ENCODE peak calls at places on chromosomes 2 and 18, in four cellular contexts. V is A549, I is HepG2, P is GM12878. W is an unnamed sample.

GRCh38 chr2:237132799-237133198 is 47.1 kb downstream of the COPS8 start:
- DNase-seq in V (peak), I (peak), P (no peak), W (peak)

GRCh38 chr2:109348645-109349554 is 219.9 kb downstream of the SH3RF3 start:
- DNase-seq in V (no peak), I (no peak), P (no peak), W (no peak)

GRCh38 chr18:74534150-74534969 is at the start of gene CNDP1:
- DNase-seq in V (no peak), I (no peak), P (no peak), W (no peak)

GRCh38 chr2:208819190-208819589 is 412.6 kb downstream of the PTH2R start:
- DNase-seq in V (no peak), I (no peak), P (no peak), W (no peak)

GRCh38 chr2:212539145-212539880 is 711 bp upstream of the ERBB4 start:
- DNase-seq in V (no peak), I (no peak), P (no peak), W (no peak)

GRCh38 chr2:203418271-203418670 is 90.1 kb downstream of the ABI2 start:
- DNase-seq in V (no peak), I (no peak), P (no peak), W (no peak)

GRCh38 chr2:239979243-239980023 is 45.7 kb downstream of the NDUFA10 start:
- DNase-seq in V (no peak), I (no peak), P (no peak), W (no peak)

GRCh38 chr2:99858951-99859596 is 283.3 kb downstream of the AFF3 start:
- DNase-seq in V (no peak), I (no peak), P (no peak), W (no peak)

GRCh38 chr2:232276739-232277313 is 101.7 kb upstream of the ALPP start:
- DNase-seq in V (no peak), I (no peak), P (no peak), W (no peak)

GRCh38 chr2:101388232-101388631 is 929 bp upstream of the CREG2 start:
- DNase-seq in V (peak), I (no peak), P (no peak), W (no peak)

GRCh38 chr2:57497489-57498096 is 549.0 kb upstream of the VRK2 start:
- DNase-seq in V (peak), I (peak), P (peak), W (peak)

GRCh38 chr18:75214766-75215515 is 4.3 kb downstream of the TSHZ1 start:
- DNase-seq in V (no peak), I (peak), P (no peak), W (no peak)

GRCh38 chr2:36831185-36831584 is 134.7 kb downstream of the VIT start:
- DNase-seq in V (no peak), I (no peak), P (no peak), W (no peak)

GRCh38 chr2:220491633-220492032 is 864.2 kb downstream of the SLC4A3 start:
- DNase-seq in V (no peak), I (no peak), P (no peak), W (no peak)

GRCh38 chr2:118641711-118642110 is 205.7 kb downstream of the EN1 start:
- DNase-seq in V (no peak), I (no peak), P (no peak), W (no peak)

GRCh38 chr2:11998626-11999378 is 252.4 kb downstream of the LPIN1 start:
- DNase-seq in V (no peak), I (no peak), P (peak), W (no peak)

GRCh38 chr2:183068561-183068960 is 10.0 kb upstream of the DUSP19 start:
- DNase-seq in V (no peak), I (no peak), P (no peak), W (no peak)

GRCh38 chr2:18368008-18368407 is 192.4 kb downstream of the RDH14 start:
- DNase-seq in V (no peak), I (no peak), P (no peak), W (no peak)

GRCh38 chr18:12282436-12283039 is 25.5 kb upstream of the TUBB6 start:
- DNase-seq in V (peak), I (peak), P (no peak), W (no peak)

GRCh38 chr2:205405194-205405593 is 277.1 kb upstream of the NRP2 start:
- DNase-seq in V (no peak), I (no peak), P (no peak), W (no peak)

GRCh38 chr2:205409403-205409802 is 272.9 kb upstream of the NRP2 start:
- DNase-seq in V (no peak), I (no peak), P (no peak), W (no peak)

GRCh38 chr2:205408690-205409089 is 273.6 kb upstream of the NRP2 start:
- DNase-seq in V (no peak), I (no peak), P (no peak), W (no peak)

GRCh38 chr2:205405752-205406151 is 276.5 kb upstream of the NRP2 start:
- DNase-seq in V (no peak), I (no peak), P (no peak), W (no peak)

DNA sequence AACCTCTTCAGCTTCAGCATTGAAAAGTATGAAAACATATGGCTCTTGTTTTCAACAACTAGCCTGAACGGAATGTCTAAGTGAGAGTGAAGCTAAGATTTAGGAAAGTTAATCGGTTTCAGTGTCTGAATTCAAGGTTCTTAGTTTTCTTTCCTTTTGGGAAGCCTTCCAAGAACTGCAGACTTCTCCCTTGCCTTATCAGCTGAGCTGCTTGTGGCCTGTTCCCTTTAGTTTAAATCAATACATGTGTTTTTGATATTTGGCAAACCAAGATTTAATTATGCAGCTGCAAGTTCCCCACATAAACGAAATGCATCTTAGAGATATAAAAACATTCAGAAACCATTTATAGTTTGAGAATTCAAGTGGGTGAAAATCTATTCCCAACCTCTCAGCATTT is 274.3 kb upstream of the NRP2 start:
- DNase-seq in V (no peak), I (no peak), P (no peak), W (no peak)
- TF ChIP-seq POLR2AphosphoS2 in V (no peak), I (no peak), P (no peak), W (no peak)

DNA sequence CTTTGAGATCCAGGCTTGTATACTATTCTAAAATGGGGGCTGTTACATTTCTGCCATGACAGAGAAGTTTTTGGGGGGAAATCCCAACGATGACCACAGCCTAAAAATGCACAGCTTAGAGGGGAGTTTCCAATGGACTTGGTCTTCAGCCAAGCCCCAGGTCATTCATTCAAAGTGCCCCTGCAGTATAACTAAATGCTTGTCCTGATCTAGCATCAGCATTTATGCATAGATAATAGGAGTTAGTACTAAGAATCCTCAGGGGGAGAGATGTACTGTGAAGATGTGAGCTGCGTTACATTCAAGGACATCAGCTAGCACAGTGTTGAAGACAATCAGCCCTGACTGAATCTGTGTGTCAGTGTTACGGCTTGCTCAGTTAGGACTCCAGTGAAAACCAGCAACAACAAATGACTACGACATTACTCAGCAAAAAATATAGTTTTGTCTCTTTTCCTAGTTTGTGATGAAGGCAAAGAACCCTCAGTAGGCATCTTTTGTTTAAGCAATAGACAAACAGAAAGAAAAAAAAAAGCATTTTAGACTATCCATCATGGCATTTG is 160.9 kb downstream of the ZEB2 start:
- DNase-seq in V (peak), I (no peak), P (peak), W (peak)
- TF ChIP-seq RFX5 in V (no peak), I (no peak), P (no peak), W (no peak)

GRCh38 chr2:170815746-170816498 is 765 bp upstream of the GAD1 start:
- DNase-seq in V (peak), I (peak), P (no peak), W (peak)

GRCh38 chr2:170817247-170817998 is 736 bp downstream of the GAD1 start:
- DNase-seq in V (peak), I (no peak), P (no peak), W (no peak)

GRCh38 chr2:170818294-170819104 is 1.8 kb downstream of the GAD1 start:
- DNase-seq in V (no peak), I (no peak), P (no peak), W (no peak)

GRCh38 chr2:170816499-170817246 is at the start of gene GAD1:
- DNase-seq in V (peak), I (peak), P (no peak), W (peak)

DNA sequence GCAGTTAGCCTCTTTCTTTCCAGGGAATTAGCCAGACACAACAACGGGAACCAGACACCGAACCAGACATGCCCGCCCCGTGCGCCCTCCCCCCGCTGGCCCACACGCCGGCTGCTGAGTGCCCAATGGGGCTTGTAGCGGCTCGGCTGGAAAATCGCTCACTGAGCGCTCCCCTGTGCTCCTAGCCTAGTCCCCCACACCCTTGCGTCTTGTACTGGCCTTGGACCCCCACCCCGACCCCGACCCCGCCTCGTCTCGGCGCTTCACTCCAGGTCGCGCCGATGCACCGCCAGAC is 1.3 kb downstream of the GAD1 start:
- DNase-seq in V (no peak), I (no peak), P (no peak), W (no peak)
- TF ChIP-seq POLR2AphosphoS2 in V (no peak), I (no peak), P (no peak), W (no peak)

GRCh38 chr2:156892449-156893335 is 364.8 kb upstream of the GALNT5 start:
- DNase-seq in V (peak), I (peak), P (peak), W (peak)
- TF ChIP-seq RFX5 in V (no peak), I (no peak), P (no peak), W (no peak)

W was measured in K562.